ENCODE peak calls at places on chromosomes 11 and 22, in ten cellular contexts. One of them, this sample, is unnamed.

GRCh38 chr22:39369186-39369585 is 19.4 kb downstream of the SYNGR1 start:
- DNase-seq in iris pigment epithelial cell: no peak
- DNase-seq in NCI-H774: no peak
- DNase-seq in T-helper 1 cell: no peak
- DNase-seq in anterior cingulate cortex: no peak
- DNase-seq in AG08395: no peak
- DNase-seq in amniotic stem cell: no peak
- DNase-seq in stimulated activated naive CD4-positive, alpha-beta T cell: no peak
- DNase-seq in EH: no peak
- DNase-seq in effector memory CD4-positive, alpha-beta T cell: no peak
- DNase-seq in this sample: no peak

GRCh38 chr22:37344735-37345462 is 62.6 kb downstream of the CYTH4 start:
- DNase-seq in amniotic stem cell: no peak
- DNase-seq in iris pigment epithelial cell: no peak
- DNase-seq in NCI-H774: no peak
- DNase-seq in effector memory CD4-positive, alpha-beta T cell: no peak
- DNase-seq in stimulated activated naive CD4-positive, alpha-beta T cell: no peak
- DNase-seq in T-helper 1 cell: no peak
- DNase-seq in AG08395: no peak
- DNase-seq in EH: no peak
- DNase-seq in anterior cingulate cortex: no peak
- DNase-seq in this sample: no peak

GRCh38 chr11:12100429-12100828 is 10.0 kb upstream of the MICAL2 start:
- DNase-seq in effector memory CD4-positive, alpha-beta T cell: no peak
- DNase-seq in anterior cingulate cortex: no peak
- DNase-seq in stimulated activated naive CD4-positive, alpha-beta T cell: no peak
- DNase-seq in EH: no peak
- DNase-seq in iris pigment epithelial cell: no peak
- DNase-seq in T-helper 1 cell: no peak
- DNase-seq in NCI-H774: no peak
- DNase-seq in amniotic stem cell: no peak
- DNase-seq in AG08395: no peak
- DNase-seq in this sample: no peak

GRCh38 chr11:95301497-95301896 is 70.5 kb upstream of the SESN3 start:
- DNase-seq in effector memory CD4-positive, alpha-beta T cell: no peak
- DNase-seq in anterior cingulate cortex: no peak
- DNase-seq in NCI-H774: no peak
- DNase-seq in iris pigment epithelial cell: peak; percentile 14
- DNase-seq in stimulated activated naive CD4-positive, alpha-beta T cell: no peak
- DNase-seq in EH: no peak
- DNase-seq in AG08395: no peak
- DNase-seq in T-helper 1 cell: no peak
- DNase-seq in amniotic stem cell: no peak
- DNase-seq in this sample: no peak

GRCh38 chr11:99522467-99523173 is 501.9 kb downstream of the CNTN5 start:
- DNase-seq in amniotic stem cell: no peak
- DNase-seq in EH: no peak
- DNase-seq in anterior cingulate cortex: no peak
- DNase-seq in NCI-H774: no peak
- DNase-seq in stimulated activated naive CD4-positive, alpha-beta T cell: no peak
- DNase-seq in effector memory CD4-positive, alpha-beta T cell: no peak
- DNase-seq in T-helper 1 cell: no peak
- DNase-seq in iris pigment epithelial cell: peak; percentile 34
- DNase-seq in AG08395: no peak
- DNase-seq in this sample: no peak

GRCh38 chr22:45218974-45219373 is 21.7 kb downstream of the KIAA0930 start:
- DNase-seq in NCI-H774: peak; percentile 13
- DNase-seq in anterior cingulate cortex: peak; percentile 41
- DNase-seq in effector memory CD4-positive, alpha-beta T cell: no peak
- DNase-seq in amniotic stem cell: no peak
- DNase-seq in EH: peak; percentile 23
- DNase-seq in T-helper 1 cell: no peak
- DNase-seq in AG08395: no peak
- DNase-seq in stimulated activated naive CD4-positive, alpha-beta T cell: no peak
- DNase-seq in iris pigment epithelial cell: no peak
- DNase-seq in this sample: no peak

GRCh38 chr11:3913921-3914320 is 58.5 kb downstream of the STIM1 start:
- DNase-seq in iris pigment epithelial cell: no peak
- DNase-seq in amniotic stem cell: no peak
- DNase-seq in stimulated activated naive CD4-positive, alpha-beta T cell: no peak
- DNase-seq in EH: no peak
- DNase-seq in effector memory CD4-positive, alpha-beta T cell: no peak
- DNase-seq in T-helper 1 cell: no peak
- DNase-seq in NCI-H774: no peak
- DNase-seq in AG08395: no peak
- DNase-seq in anterior cingulate cortex: no peak
- DNase-seq in this sample: no peak

GRCh38 chr11:103528596-103528995 is 419.4 kb downstream of the DYNC2H1 start:
- DNase-seq in EH: no peak
- DNase-seq in iris pigment epithelial cell: no peak
- DNase-seq in AG08395: no peak
- DNase-seq in T-helper 1 cell: no peak
- DNase-seq in effector memory CD4-positive, alpha-beta T cell: no peak
- DNase-seq in anterior cingulate cortex: no peak
- DNase-seq in NCI-H774: no peak
- DNase-seq in stimulated activated naive CD4-positive, alpha-beta T cell: no peak
- DNase-seq in amniotic stem cell: no peak
- DNase-seq in this sample: no peak

GRCh38 chr22:40593460-40594273 is 42.9 kb downstream of the MRTFA start:
- DNase-seq in amniotic stem cell: no peak
- DNase-seq in T-helper 1 cell: no peak
- DNase-seq in anterior cingulate cortex: no peak
- DNase-seq in effector memory CD4-positive, alpha-beta T cell: no peak
- DNase-seq in stimulated activated naive CD4-positive, alpha-beta T cell: no peak
- DNase-seq in NCI-H774: no peak
- DNase-seq in iris pigment epithelial cell: no peak
- DNase-seq in EH: no peak
- DNase-seq in AG08395: no peak
- DNase-seq in this sample: no peak

GRCh38 chr22:26573026-26573662 is 16.8 kb downstream of the TPST2 start:
- DNase-seq in AG08395: peak; percentile 33
- DNase-seq in amniotic stem cell: no peak
- DNase-seq in anterior cingulate cortex: no peak
- DNase-seq in stimulated activated naive CD4-positive, alpha-beta T cell: no peak
- DNase-seq in EH: peak; percentile 57
- DNase-seq in iris pigment epithelial cell: no peak
- DNase-seq in T-helper 1 cell: no peak
- DNase-seq in NCI-H774: no peak
- DNase-seq in effector memory CD4-positive, alpha-beta T cell: no peak
- DNase-seq in this sample: no peak

GRCh38 chr22:40196628-40197027 is 18.9 kb downstream of the TNRC6B start:
- DNase-seq in amniotic stem cell: peak; percentile 35
- DNase-seq in iris pigment epithelial cell: peak; percentile 96
- DNase-seq in EH: peak; percentile 94
- DNase-seq in anterior cingulate cortex: no peak
- DNase-seq in AG08395: peak; percentile 90
- DNase-seq in T-helper 1 cell: no peak
- DNase-seq in stimulated activated naive CD4-positive, alpha-beta T cell: no peak
- DNase-seq in NCI-H774: no peak
- DNase-seq in effector memory CD4-positive, alpha-beta T cell: no peak
- DNase-seq in this sample: no peak

This sample was measured in GM18507.